ENCODE peak calls at places on chromosomes 16 and 17, in five cellular contexts. O is GM12891, K is lower leg skin, U is RCC 7860, R is left ventricle myocardium inferior. S is an unnamed sample.

GRCh38 chr17:79842136-79842655 is 3.0 kb upstream of the CBX4 start:
- DNase-seq in R (no peak), U (no peak), K (no peak), O (no peak), S (no peak)

GRCh38 chr16:83393196-83393981 is 414.4 kb upstream of the HSBP1 start:
- DNase-seq in O (no peak), U (no peak), R (no peak), K (no peak), S (no peak)

GRCh38 chr16:476039-476438 is 50.6 kb downstream of the RAB11FIP3 start:
- DNase-seq in O (no peak), K (no peak), R (no peak), U (no peak), S (no peak)

GRCh38 chr16:30032083-30032819 is 1.2 kb upstream of the TLCD3B start:
- DNase-seq in U (peak; percentile 50), K (no peak), O (no peak), R (no peak), S (no peak)

GRCh38 chr16:58515871-58516767 is 802 bp downstream of the SETD6 start:
- DNase-seq in R (no peak), O (peak; percentile 71), K (no peak), U (no peak), S (peak; percentile 58)

GRCh38 chr16:692356-693108 is 2.3 kb upstream of the WDR24 start:
- DNase-seq in K (no peak), U (no peak), O (no peak), R (no peak), S (no peak)

GRCh38 chr16:1485847-1486496 is 2.8 kb downstream of the PTX4 start:
- DNase-seq in O (no peak), U (no peak), R (no peak), K (no peak), S (no peak)

GRCh38 chr16:15996432-15997109 is 47.2 kb downstream of the ABCC1 start:
- DNase-seq in K (no peak), U (peak; percentile 99), R (no peak), O (no peak), S (peak; percentile 41)

GRCh38 chr17:10120113-10120485 is 78.3 kb downstream of the GAS7 start:
- DNase-seq in R (no peak), K (no peak), U (no peak), O (no peak), S (no peak)

GRCh38 chr17:57009737-57010445 is 32.0 kb downstream of the SCPEP1 start:
- DNase-seq in U (peak; percentile 21), R (peak; percentile 25), O (peak; percentile 39), K (peak; percentile 90), S (no peak)

GRCh38 chr17:60354223-60354622 is 37.7 kb downstream of the USP32 start:
- DNase-seq in O (no peak), R (no peak), U (no peak), K (no peak), S (no peak)

GRCh38 chr16:11257131-11257938 is 1.3 kb upstream of the SOCS1 start:
- DNase-seq in R (peak; percentile 79), K (peak; percentile 95), U (peak; percentile 62), O (no peak), S (peak; percentile 86)

GRCh38 chr17:37648555-37648954 is 5.3 kb upstream of the DDX52 start:
- DNase-seq in R (no peak), O (no peak), K (no peak), U (peak; percentile 55), S (no peak)

GRCh38 chr17:54544239-54544638 is 356.4 kb upstream of the TOM1L1 start:
- DNase-seq in U (no peak), O (no peak), K (no peak), R (no peak), S (no peak)

GRCh38 chr17:48578616-48579560 is 738 bp upstream of the HOXB4 start:
- DNase-seq in O (no peak), R (no peak), U (no peak), K (no peak), S (no peak)

GRCh38 chr17:50887705-50888245 is 21.6 kb upstream of the TOB1 start:
- DNase-seq in U (no peak), R (no peak), O (no peak), K (peak; percentile 84), S (no peak)

S was measured in left lung.